ENCODE peak calls at places on chromosome 11, in four cellular contexts. One of them, this sample, is unnamed.

GRCh38 chr11:116070555-116070954 is 566.3 kb upstream of the CADM1 start:
- DNase-seq in AG09319: no peak
- DNase-seq in right lobe of liver: no peak
- DNase-seq in tibial nerve: no peak
- DNase-seq in this sample: no peak

GRCh38 chr11:57597971-57598830 is 716 bp downstream of the SERPING1 start:
- DNase-seq in right lobe of liver: peak
- DNase-seq in tibial nerve: peak
- DNase-seq in AG09319: peak
- DNase-seq in this sample: no peak

GRCh38 chr11:113204280-113204679 is 110.1 kb upstream of the TTC12 start:
- DNase-seq in AG09319: no peak
- DNase-seq in right lobe of liver: peak
- DNase-seq in tibial nerve: no peak
- DNase-seq in this sample: no peak

GRCh38 chr11:17747131-17747955 is 12.8 kb downstream of the KCNC1 start:
- DNase-seq in tibial nerve: no peak
- DNase-seq in AG09319: no peak
- DNase-seq in right lobe of liver: no peak
- DNase-seq in this sample: no peak

GRCh38 chr11:45106006-45106405 is 40.4 kb upstream of the PRDM11 start:
- DNase-seq in AG09319: no peak
- DNase-seq in tibial nerve: no peak
- DNase-seq in right lobe of liver: no peak
- DNase-seq in this sample: no peak

GRCh38 chr11:56521955-56522354 is 21.1 kb downstream of the OR5M11 start:
- DNase-seq in right lobe of liver: no peak
- DNase-seq in AG09319: no peak
- DNase-seq in tibial nerve: no peak
- DNase-seq in this sample: no peak

GRCh38 chr11:68028802-68029475 is 1.5 kb upstream of the NDUFS8 start:
- DNase-seq in AG09319: no peak
- DNase-seq in right lobe of liver: no peak
- DNase-seq in tibial nerve: no peak
- DNase-seq in this sample: no peak

GRCh38 chr11:106581399-106581798 is 436.9 kb downstream of the GUCY1A2 start:
- DNase-seq in right lobe of liver: no peak
- DNase-seq in AG09319: no peak
- DNase-seq in tibial nerve: no peak
- DNase-seq in this sample: no peak

GRCh38 chr11:19573666-19574065 is 139.0 kb upstream of the NAV2 start:
- DNase-seq in right lobe of liver: no peak
- DNase-seq in AG09319: no peak
- DNase-seq in tibial nerve: no peak
- DNase-seq in this sample: no peak

GRCh38 chr11:107928767-107929507 is 689 bp downstream of the RAB39A start:
- DNase-seq in right lobe of liver: peak
- DNase-seq in tibial nerve: no peak
- DNase-seq in AG09319: no peak
- DNase-seq in this sample: no peak

GRCh38 chr11:73478737-73479347 is 102.6 kb downstream of the RELT start:
- DNase-seq in AG09319: no peak
- DNase-seq in tibial nerve: no peak
- DNase-seq in right lobe of liver: no peak
- DNase-seq in this sample: no peak

GRCh38 chr11:20055312-20055711 is 105.0 kb downstream of the DBX1 start:
- DNase-seq in tibial nerve: no peak
- DNase-seq in AG09319: no peak
- DNase-seq in right lobe of liver: no peak
- DNase-seq in this sample: no peak

GRCh38 chr11:18696638-18697225 is 1.8 kb upstream of the TMEM86A start:
- DNase-seq in right lobe of liver: no peak
- DNase-seq in AG09319: no peak
- DNase-seq in tibial nerve: no peak
- DNase-seq in this sample: no peak

GRCh38 chr11:119181677-119182412 is 3.4 kb upstream of the NHERF4 start:
- DNase-seq in right lobe of liver: no peak
- DNase-seq in tibial nerve: no peak
- DNase-seq in AG09319: no peak
- DNase-seq in this sample: no peak

GRCh38 chr11:10298342-10298741 is 4.3 kb upstream of the SBF2 start:
- DNase-seq in tibial nerve: no peak
- DNase-seq in right lobe of liver: no peak
- DNase-seq in AG09319: no peak
- DNase-seq in this sample: no peak

GRCh38 chr11:129224538-129224937 is 32.4 kb upstream of the ARHGAP32 start:
- DNase-seq in AG09319: no peak
- DNase-seq in tibial nerve: no peak
- DNase-seq in right lobe of liver: no peak
- DNase-seq in this sample: no peak

GRCh38 chr11:129234978-129235377 is 42.9 kb upstream of the ARHGAP32 start:
- DNase-seq in AG09319: no peak
- DNase-seq in right lobe of liver: no peak
- DNase-seq in tibial nerve: no peak
- DNase-seq in this sample: no peak

GRCh38 chr11:129226207-129226798 is 34.2 kb upstream of the ARHGAP32 start:
- DNase-seq in right lobe of liver: no peak
- DNase-seq in tibial nerve: no peak
- DNase-seq in AG09319: no peak
- DNase-seq in this sample: no peak

GRCh38 chr11:129225190-129225589 is 33.1 kb upstream of the ARHGAP32 start:
- DNase-seq in AG09319: no peak
- DNase-seq in right lobe of liver: no peak
- DNase-seq in tibial nerve: no peak
- DNase-seq in this sample: no peak

DNA sequence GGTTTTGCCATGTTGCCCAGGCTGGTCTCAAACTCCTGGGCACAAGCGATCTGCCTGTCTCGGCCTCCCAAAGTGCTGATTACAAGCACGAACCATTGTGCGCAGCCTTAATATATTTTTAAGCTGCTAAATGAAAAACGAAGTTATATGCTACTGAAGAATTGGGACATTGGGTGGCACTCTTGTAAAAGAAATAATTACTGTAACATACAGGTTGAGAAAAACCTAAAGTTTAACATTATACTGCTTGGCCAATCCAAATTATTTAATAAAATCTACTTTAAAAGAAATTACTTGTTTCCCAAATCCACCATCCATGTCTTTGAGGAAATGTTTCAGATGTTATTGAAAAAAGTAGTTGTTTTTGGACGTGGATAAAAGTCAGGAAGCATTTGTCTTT is 37.9 kb upstream of the ARHGAP32 start:
- DNase-seq in tibial nerve: no peak
- DNase-seq in AG09319: no peak
- DNase-seq in right lobe of liver: no peak
- DNase-seq in this sample: no peak
- TF ChIP-seq CTCF in tibial nerve: no peak
- TF ChIP-seq CTCF in AG09319: no peak
- TF ChIP-seq CTCF in right lobe of liver: no peak
- TF ChIP-seq CTCF in this sample: no peak

GRCh38 chr11:71170619-71171018 is 81.8 kb downstream of the SHANK2 start:
- DNase-seq in tibial nerve: no peak
- DNase-seq in AG09319: no peak
- DNase-seq in right lobe of liver: no peak
- DNase-seq in this sample: no peak
- TF ChIP-seq CTCF in tibial nerve: no peak
- TF ChIP-seq CTCF in AG09319: no peak
- TF ChIP-seq CTCF in right lobe of liver: no peak
- TF ChIP-seq CTCF in this sample: no peak

DNA sequence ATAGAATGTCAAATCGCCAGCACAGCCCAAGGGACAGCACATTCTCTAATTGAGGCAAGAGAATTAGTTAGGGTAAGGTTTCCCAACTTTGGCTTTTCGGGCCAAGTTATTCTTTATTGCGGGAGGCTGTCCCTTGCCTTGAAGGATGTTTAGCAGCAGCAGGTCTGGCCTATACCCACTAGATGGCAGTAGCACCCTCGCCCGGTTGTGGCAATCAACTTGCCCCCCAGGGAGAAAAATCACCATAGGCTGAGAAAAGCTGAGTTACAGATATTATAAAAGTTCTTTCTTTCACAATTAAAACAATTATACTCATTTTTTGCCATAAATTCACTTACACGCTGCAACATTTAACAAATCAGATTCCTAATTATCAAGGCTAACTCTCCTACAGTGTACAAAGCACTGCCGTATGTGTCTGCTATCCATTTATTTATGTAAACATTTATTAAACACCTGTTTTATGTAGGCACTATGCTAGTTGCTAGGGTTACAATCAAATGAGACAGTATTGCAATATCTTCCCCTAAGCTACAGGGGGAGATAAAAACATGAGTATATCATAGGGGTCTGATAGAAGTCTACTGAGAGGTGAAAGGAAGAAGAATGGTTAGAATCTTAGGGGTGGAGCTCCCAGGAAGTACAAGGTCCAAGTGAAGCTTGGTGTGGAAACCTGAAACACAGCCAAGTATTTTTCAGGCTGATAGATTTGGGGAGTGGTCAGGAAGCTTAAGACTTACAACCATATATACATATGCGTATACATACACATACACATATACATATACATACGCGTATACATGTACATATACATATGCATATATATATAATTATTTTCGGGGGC is 452.3 kb downstream of the RAB38 start:
- DNase-seq in right lobe of liver: peak
- DNase-seq in AG09319: no peak
- DNase-seq in tibial nerve: no peak
- DNase-seq in this sample: no peak
- TF ChIP-seq CTCF in right lobe of liver: peak
- TF ChIP-seq CTCF in AG09319: peak
- TF ChIP-seq CTCF in tibial nerve: peak
- TF ChIP-seq CTCF in this sample: peak

GRCh38 chr11:134045799-134046635 is 22.9 kb upstream of the JAM3 start:
- DNase-seq in right lobe of liver: no peak
- DNase-seq in tibial nerve: no peak
- DNase-seq in AG09319: no peak
- DNase-seq in this sample: no peak
- TF ChIP-seq CTCF in right lobe of liver: no peak
- TF ChIP-seq CTCF in tibial nerve: no peak
- TF ChIP-seq CTCF in AG09319: peak
- TF ChIP-seq CTCF in this sample: peak

GRCh38 chr11:72228229-72228843 is 3.8 kb downstream of the INPPL1 start:
- DNase-seq in tibial nerve: no peak
- DNase-seq in right lobe of liver: no peak
- DNase-seq in AG09319: no peak
- DNase-seq in this sample: no peak
- TF ChIP-seq CTCF in tibial nerve: peak
- TF ChIP-seq CTCF in right lobe of liver: no peak
- TF ChIP-seq CTCF in AG09319: no peak
- TF ChIP-seq CTCF in this sample: no peak

GRCh38 chr11:24386551-24387404 is 110.1 kb upstream of the LUZP2 start:
- DNase-seq in tibial nerve: no peak
- DNase-seq in AG09319: peak
- DNase-seq in right lobe of liver: no peak
- DNase-seq in this sample: no peak
- TF ChIP-seq CTCF in tibial nerve: no peak
- TF ChIP-seq CTCF in AG09319: peak
- TF ChIP-seq CTCF in right lobe of liver: peak
- TF ChIP-seq CTCF in this sample: peak

DNA sequence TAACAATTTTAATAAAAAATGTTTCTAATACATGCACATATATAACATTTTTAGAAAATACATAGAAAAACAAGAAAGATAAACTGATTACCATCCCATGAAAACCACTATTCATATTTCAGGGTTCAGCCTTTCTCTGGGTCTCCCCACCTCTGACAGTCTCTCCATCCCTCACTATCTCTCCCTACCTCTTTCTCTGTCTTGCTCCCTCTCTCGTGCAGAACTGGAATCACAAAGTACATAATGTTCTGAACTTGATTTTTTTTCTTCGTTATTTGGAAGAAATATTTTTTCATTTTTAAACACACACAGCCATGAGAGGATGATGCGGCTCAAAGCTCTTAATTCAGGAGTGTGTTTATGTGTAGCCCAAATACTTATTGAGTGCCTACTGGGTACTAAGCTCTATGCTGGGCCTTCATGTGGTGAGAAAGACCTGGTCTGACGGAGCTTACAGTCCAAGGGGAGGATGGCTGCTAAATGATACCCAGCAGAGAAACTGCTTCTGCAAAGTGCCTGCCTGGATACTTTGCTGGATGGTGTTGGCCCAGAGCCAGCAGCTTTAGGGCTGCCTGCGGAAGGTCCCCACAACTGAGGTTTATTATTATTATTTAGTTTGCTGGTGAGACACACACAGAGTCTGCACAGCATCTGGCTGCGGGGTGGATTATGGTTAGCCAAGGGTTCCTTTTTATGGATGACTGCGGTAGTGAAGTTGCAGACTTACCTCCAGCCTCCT is 42.6 kb downstream of the SC5D start:
- DNase-seq in AG09319: no peak
- DNase-seq in right lobe of liver: no peak
- DNase-seq in tibial nerve: no peak
- DNase-seq in this sample: no peak
- TF ChIP-seq CTCF in AG09319: peak
- TF ChIP-seq CTCF in right lobe of liver: peak
- TF ChIP-seq CTCF in tibial nerve: no peak
- TF ChIP-seq CTCF in this sample: peak

GRCh38 chr11:33320814-33321330 is 63.7 kb downstream of the HIPK3 start:
- DNase-seq in tibial nerve: no peak
- DNase-seq in AG09319: no peak
- DNase-seq in right lobe of liver: no peak
- DNase-seq in this sample: no peak

GRCh38 chr11:33324211-33324985 is 67.2 kb downstream of the HIPK3 start:
- DNase-seq in tibial nerve: no peak
- DNase-seq in AG09319: no peak
- DNase-seq in right lobe of liver: no peak
- DNase-seq in this sample: no peak

GRCh38 chr11:33321483-33321882 is 64.3 kb downstream of the HIPK3 start:
- DNase-seq in right lobe of liver: no peak
- DNase-seq in tibial nerve: no peak
- DNase-seq in AG09319: no peak
- DNase-seq in this sample: no peak

GRCh38 chr11:33325456-33325855 is 68.3 kb downstream of the HIPK3 start:
- DNase-seq in AG09319: no peak
- DNase-seq in right lobe of liver: no peak
- DNase-seq in tibial nerve: no peak
- DNase-seq in this sample: no peak

GRCh38 chr11:33323421-33323820 is 66.2 kb downstream of the HIPK3 start:
- DNase-seq in AG09319: no peak
- DNase-seq in tibial nerve: no peak
- DNase-seq in right lobe of liver: no peak
- DNase-seq in this sample: no peak
- TF ChIP-seq CTCF in AG09319: no peak
- TF ChIP-seq CTCF in tibial nerve: no peak
- TF ChIP-seq CTCF in right lobe of liver: no peak
- TF ChIP-seq CTCF in this sample: no peak